ENCODE peak calls at places on chromosomes 3 and 15, in five cellular contexts. One of them, this sample, is unnamed.

GRCh38 chr15:76964157-76964556 is 30.8 kb upstream of the PSTPIP1 start:
- DNase-seq in GM04504: no peak
- DNase-seq in ACHN: no peak
- DNase-seq in EL: peak
- DNase-seq in smooth muscle cell of the brain vasculature: no peak
- DNase-seq in this sample: peak

GRCh38 chr3:84165278-84165677 is 793.5 kb upstream of the CADM2 start:
- DNase-seq in smooth muscle cell of the brain vasculature: no peak
- DNase-seq in EL: no peak
- DNase-seq in ACHN: no peak
- DNase-seq in GM04504: no peak
- DNase-seq in this sample: no peak

GRCh38 chr3:126117786-126118185 is 33.9 kb upstream of the SLC41A3 start:
- DNase-seq in GM04504: no peak
- DNase-seq in smooth muscle cell of the brain vasculature: no peak
- DNase-seq in ACHN: no peak
- DNase-seq in EL: no peak
- DNase-seq in this sample: no peak

GRCh38 chr3:13194285-13195209 is 121.3 kb upstream of the IQSEC1 start:
- DNase-seq in EL: peak
- DNase-seq in GM04504: no peak
- DNase-seq in smooth muscle cell of the brain vasculature: no peak
- DNase-seq in ACHN: no peak
- DNase-seq in this sample: peak

GRCh38 chr3:177982034-177982433 is 554.2 kb upstream of the KCNMB2 start:
- DNase-seq in ACHN: no peak
- DNase-seq in smooth muscle cell of the brain vasculature: no peak
- DNase-seq in EL: peak
- DNase-seq in GM04504: no peak
- DNase-seq in this sample: no peak

GRCh38 chr15:38128389-38128788 is 124.2 kb upstream of the SPRED1 start:
- DNase-seq in EL: peak
- DNase-seq in ACHN: peak
- DNase-seq in GM04504: no peak
- DNase-seq in smooth muscle cell of the brain vasculature: no peak
- DNase-seq in this sample: peak

GRCh38 chr15:49696441-49696840 is 75.6 kb downstream of the DTWD1 start:
- DNase-seq in EL: peak
- DNase-seq in smooth muscle cell of the brain vasculature: no peak
- DNase-seq in GM04504: no peak
- DNase-seq in ACHN: no peak
- DNase-seq in this sample: peak

GRCh38 chr3:4834403-4834866 is 144.8 kb upstream of the BHLHE40 start:
- DNase-seq in EL: no peak
- DNase-seq in GM04504: no peak
- DNase-seq in ACHN: no peak
- DNase-seq in smooth muscle cell of the brain vasculature: no peak
- DNase-seq in this sample: peak

GRCh38 chr15:95329362-95329761 is 1001.1 kb upstream of the NR2F2 start:
- DNase-seq in GM04504: no peak
- DNase-seq in EL: no peak
- DNase-seq in ACHN: no peak
- DNase-seq in smooth muscle cell of the brain vasculature: no peak
- DNase-seq in this sample: no peak